ENCODE peak calls at places on chromosomes 7 and 10, in nine cellular contexts. Y, Q, S, R, C, E, J, K and D are unnamed samples.

GRCh38 chr10:30529373-30529998 is 95.5 kb downstream of the MAP3K8 start:
- DNase-seq in Y (no peak), Q (peak), S (no peak), R (peak), C (no peak), E (peak), J (no peak), K (no peak), D (no peak)

GRCh38 chr7:939843-940242 is 14.6 kb downstream of the ADAP1 start:
- DNase-seq in Y (no peak), Q (no peak), S (no peak), R (no peak), C (no peak), E (no peak), J (no peak), K (no peak), D (no peak)

GRCh38 chr7:54967384-54967783 is 51.4 kb upstream of the EGFR start:
- DNase-seq in Y (no peak), Q (no peak), S (no peak), R (no peak), C (peak), E (no peak), J (peak), K (no peak), D (no peak)

GRCh38 chr7:80054356-80054755 is 80.3 kb upstream of the GNAI1 start:
- DNase-seq in Y (no peak), Q (no peak), S (no peak), R (no peak), C (peak), E (no peak), J (peak), K (no peak), D (no peak)

GRCh38 chr7:19919156-19920085 is 146.0 kb upstream of the TMEM196 start:
- DNase-seq in Y (no peak), Q (no peak), S (no peak), R (no peak), C (no peak), E (no peak), J (peak), K (no peak), D (no peak)

GRCh38 chr10:44262551-44263251 is 122.2 kb downstream of the CXCL12 start:
- DNase-seq in Y (no peak), Q (no peak), S (no peak), R (no peak), C (no peak), E (no peak), J (no peak), K (no peak), D (no peak)

GRCh38 chr7:11609071-11609470 is 222.9 kb downstream of the THSD7A start:
- DNase-seq in Y (no peak), Q (no peak), S (no peak), R (no peak), C (no peak), E (no peak), J (no peak), K (no peak), D (no peak)

GRCh38 chr7:4212376-4212775 is 469.7 kb upstream of the FOXK1 start:
- DNase-seq in Y (no peak), Q (no peak), S (no peak), R (no peak), C (no peak), E (no peak), J (no peak), K (no peak), D (no peak)

GRCh38 chr10:132826524-132827422 is 40.8 kb upstream of the NKX6-2 start:
- DNase-seq in Y (no peak), Q (no peak), S (no peak), R (peak), C (no peak), E (no peak), J (no peak), K (no peak), D (no peak)

GRCh38 chr7:44121761-44122420 is 1.5 kb downstream of the POLD2 start:
- DNase-seq in Y (no peak), Q (no peak), S (no peak), R (no peak), C (no peak), E (no peak), J (no peak), K (no peak), D (no peak)

GRCh38 chr10:126459878-126460481 is 71.7 kb upstream of the ADAM12 start:
- DNase-seq in Y (no peak), Q (no peak), S (no peak), R (no peak), C (peak), E (no peak), J (peak), K (no peak), D (no peak)

GRCh38 chr7:99386584-99387238 is 12.2 kb downstream of the ARPC1B start:
- DNase-seq in Y (no peak), Q (no peak), S (no peak), R (no peak), C (no peak), E (no peak), J (no peak), K (no peak), D (no peak)

GRCh38 chr10:78338717-78339116 is 305.1 kb downstream of the RPS24 start:
- DNase-seq in Y (no peak), Q (no peak), S (peak), R (no peak), C (no peak), E (no peak), J (no peak), K (no peak), D (no peak)

GRCh38 chr10:117420768-117421167 is 45.5 kb upstream of the PDZD8 start:
- DNase-seq in Y (no peak), Q (no peak), S (no peak), R (no peak), C (no peak), E (no peak), J (no peak), K (no peak), D (no peak)

GRCh38 chr7:49717547-49717946 is 55.9 kb upstream of the VWC2 start:
- DNase-seq in Y (no peak), Q (no peak), S (no peak), R (no peak), C (no peak), E (no peak), J (no peak), K (no peak), D (no peak)

GRCh38 chr10:125788156-125789034 is 12.8 kb upstream of the MMP21 start:
- DNase-seq in Y (no peak), Q (no peak), S (no peak), R (no peak), C (no peak), E (no peak), J (no peak), K (no peak), D (no peak)

GRCh38 chr10:116769791-116770190 is 27.4 kb upstream of the HSPA12A start:
- DNase-seq in Y (no peak), Q (no peak), S (peak), R (no peak), C (no peak), E (no peak), J (peak), K (no peak), D (no peak)

GRCh38 chr7:140127360-140128127 is 49.2 kb downstream of the KDM7A start:
- DNase-seq in Y (no peak), Q (no peak), S (no peak), R (no peak), C (no peak), E (no peak), J (no peak), K (no peak), D (no peak)

GRCh38 chr10:132329565-132330485 is 2.2 kb upstream of the LRRC27 start:
- DNase-seq in Y (no peak), Q (no peak), S (no peak), R (no peak), C (no peak), E (no peak), J (peak), K (no peak), D (no peak)

GRCh38 chr7:14899065-14899464 is 3.5 kb downstream of the DGKB start:
- DNase-seq in Y (no peak), Q (no peak), S (no peak), R (no peak), C (no peak), E (no peak), J (peak), K (no peak), D (no peak)

GRCh38 chr7:105454058-105454739 is 65.5 kb upstream of the SRPK2 start:
- DNase-seq in Y (no peak), Q (no peak), S (no peak), R (no peak), C (peak), E (no peak), J (peak), K (no peak), D (no peak)

GRCh38 chr10:29243750-29244149 is 45.1 kb upstream of the LYZL1 start:
- DNase-seq in Y (no peak), Q (no peak), S (no peak), R (no peak), C (peak), E (peak), J (no peak), K (no peak), D (no peak)

GRCh38 chr7:2954433-2954853 is 89.2 kb downstream of the CARD11 start:
- DNase-seq in Y (no peak), Q (no peak), S (no peak), R (no peak), C (no peak), E (peak), J (no peak), K (no peak), D (no peak)

GRCh38 chr10:95382174-95382573 is 91.4 kb upstream of the PDLIM1 start:
- DNase-seq in Y (no peak), Q (no peak), S (no peak), R (no peak), C (no peak), E (no peak), J (no peak), K (no peak), D (no peak)

GRCh38 chr10:43962346-43963191 is 313.9 kb upstream of the ZNF32 start:
- DNase-seq in Y (no peak), Q (no peak), S (peak), R (no peak), C (no peak), E (no peak), J (peak), K (no peak), D (no peak)

GRCh38 chr10:65518379-65518778 is 1407.5 kb upstream of the LRRTM3 start:
- DNase-seq in Y (no peak), Q (no peak), S (no peak), R (no peak), C (peak), E (no peak), J (peak), K (no peak), D (no peak)

GRCh38 chr7:139094596-139094995 is 14.9 kb downstream of the ZC3HAV1 start:
- DNase-seq in Y (no peak), Q (no peak), S (peak), R (no peak), C (no peak), E (no peak), J (no peak), K (no peak), D (no peak)

GRCh38 chr10:21511931-21512330 is 13.6 kb downstream of the SKIDA1 start:
- DNase-seq in Y (no peak), Q (no peak), S (no peak), R (no peak), C (no peak), E (no peak), J (no peak), K (no peak), D (no peak)

GRCh38 chr10:28367865-28368541 is 65.1 kb upstream of the MPP7 start:
- DNase-seq in Y (no peak), Q (peak), S (no peak), R (no peak), C (peak), E (no peak), J (no peak), K (no peak), D (no peak)

GRCh38 chr10:80582561-80582960 is 44.9 kb downstream of the SH2D4B start:
- DNase-seq in Y (no peak), Q (no peak), S (no peak), R (no peak), C (no peak), E (no peak), J (no peak), K (no peak), D (no peak)

GRCh38 chr7:114502454-114503254 is 88.0 kb downstream of the FOXP2 start:
- DNase-seq in Y (no peak), Q (no peak), S (no peak), R (no peak), C (peak), E (no peak), J (peak), K (no peak), D (no peak)

DNA sequence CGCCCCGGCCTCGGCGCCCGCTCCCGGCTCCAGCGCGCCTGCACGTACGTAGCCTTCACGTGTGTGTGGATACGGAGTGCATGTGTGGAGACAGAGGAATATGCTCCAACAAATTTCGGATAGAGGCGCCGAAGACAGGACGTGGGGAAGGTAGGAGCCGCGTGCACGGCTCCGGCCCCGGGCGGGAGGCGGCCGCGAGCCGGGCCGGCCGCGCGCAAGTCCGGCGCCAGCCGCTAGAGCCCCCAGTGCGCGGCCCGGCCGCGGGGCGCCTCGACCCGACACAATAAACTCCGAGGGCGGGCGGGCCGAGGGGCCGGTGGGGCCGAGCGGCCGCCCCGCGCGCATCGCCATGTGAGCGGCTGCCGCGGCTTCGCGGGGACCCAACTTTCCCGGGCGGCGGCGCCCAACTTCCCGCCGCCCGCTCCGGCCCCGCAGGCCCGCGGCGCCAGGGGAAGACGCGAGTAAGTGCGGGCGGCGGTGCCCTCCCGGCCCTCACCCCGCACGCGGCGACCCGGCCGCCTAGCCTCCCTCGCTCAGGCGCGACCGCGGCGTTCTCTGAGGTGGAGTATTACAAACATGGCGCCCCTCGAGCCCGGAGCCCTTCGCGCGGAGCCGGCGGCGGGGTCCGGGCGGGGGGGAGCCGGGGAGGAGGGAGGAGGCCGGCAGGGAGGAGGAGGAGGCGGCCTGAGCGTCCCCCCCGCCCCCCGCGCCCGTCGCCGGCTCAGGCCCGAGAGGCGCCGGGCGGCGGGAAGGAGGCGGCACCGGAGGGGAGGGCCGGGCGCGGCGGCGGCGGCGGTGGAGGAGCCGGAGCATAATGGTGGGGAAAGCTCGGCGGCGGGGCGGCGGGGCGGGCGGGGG is at the start of gene ZMYND11:
- DNase-seq in Y (peak), Q (peak), S (peak), R (peak), C (peak), E (peak), J (peak), K (peak), D (peak)
- TF ChIP-seq CTCF in Y (no peak), Q (no peak), S (peak), R (peak), C (no peak), E (no peak), J (no peak), K (no peak), D (peak)

DNA sequence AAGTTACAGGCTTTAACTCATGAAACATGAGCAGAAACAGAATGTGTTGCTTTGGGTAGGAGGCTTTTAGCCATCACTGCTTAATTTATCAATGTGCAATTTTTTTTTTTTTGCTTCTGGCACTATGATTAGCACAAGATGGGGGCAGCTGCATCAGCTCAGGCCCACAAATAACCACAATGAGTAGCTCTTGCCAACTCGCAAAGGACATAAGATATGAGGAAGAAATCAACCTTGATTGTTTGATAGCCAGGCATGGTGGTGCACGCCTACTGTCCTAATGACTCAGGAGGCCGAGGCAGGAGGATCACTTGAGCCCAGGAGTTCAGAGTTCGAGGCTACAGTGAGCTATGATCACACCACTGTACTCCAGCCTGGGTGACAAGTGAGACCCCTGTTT is 12.3 kb downstream of the NOD1 start:
- DNase-seq in Y (no peak), Q (no peak), S (no peak), R (no peak), C (peak), E (no peak), J (peak), K (no peak), D (no peak)
- TF ChIP-seq CTCF in Y (no peak), Q (no peak), S (no peak), R (no peak), C (no peak), E (no peak), J (no peak), K (no peak), D (no peak)

DNA sequence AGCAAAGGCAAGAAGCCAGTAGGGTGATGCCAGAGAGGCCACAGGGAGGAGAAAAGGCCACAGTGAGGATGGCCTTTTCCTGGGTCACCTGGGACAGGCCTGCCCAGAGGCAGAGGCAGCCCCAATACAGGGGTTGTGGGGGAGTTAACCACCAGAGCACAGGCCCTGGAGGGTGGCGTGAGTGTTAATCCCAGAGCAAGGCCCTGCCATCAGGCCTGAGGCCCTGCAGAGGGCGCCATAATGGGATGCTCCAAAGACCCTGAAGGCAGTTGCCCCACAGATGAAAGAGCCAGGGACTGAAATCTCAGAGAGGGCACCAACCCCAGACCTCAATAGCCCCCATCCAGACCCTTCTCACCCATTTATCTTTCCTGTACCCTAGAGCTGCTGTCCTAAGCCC is 23.9 kb downstream of the SLC13A4 start:
- DNase-seq in Y (no peak), Q (no peak), S (no peak), R (no peak), C (no peak), E (peak), J (no peak), K (no peak), D (no peak)
- TF ChIP-seq CTCF in Y (peak), Q (no peak), S (no peak), R (no peak), C (peak), E (peak), J (no peak), K (no peak), D (no peak)

DNA sequence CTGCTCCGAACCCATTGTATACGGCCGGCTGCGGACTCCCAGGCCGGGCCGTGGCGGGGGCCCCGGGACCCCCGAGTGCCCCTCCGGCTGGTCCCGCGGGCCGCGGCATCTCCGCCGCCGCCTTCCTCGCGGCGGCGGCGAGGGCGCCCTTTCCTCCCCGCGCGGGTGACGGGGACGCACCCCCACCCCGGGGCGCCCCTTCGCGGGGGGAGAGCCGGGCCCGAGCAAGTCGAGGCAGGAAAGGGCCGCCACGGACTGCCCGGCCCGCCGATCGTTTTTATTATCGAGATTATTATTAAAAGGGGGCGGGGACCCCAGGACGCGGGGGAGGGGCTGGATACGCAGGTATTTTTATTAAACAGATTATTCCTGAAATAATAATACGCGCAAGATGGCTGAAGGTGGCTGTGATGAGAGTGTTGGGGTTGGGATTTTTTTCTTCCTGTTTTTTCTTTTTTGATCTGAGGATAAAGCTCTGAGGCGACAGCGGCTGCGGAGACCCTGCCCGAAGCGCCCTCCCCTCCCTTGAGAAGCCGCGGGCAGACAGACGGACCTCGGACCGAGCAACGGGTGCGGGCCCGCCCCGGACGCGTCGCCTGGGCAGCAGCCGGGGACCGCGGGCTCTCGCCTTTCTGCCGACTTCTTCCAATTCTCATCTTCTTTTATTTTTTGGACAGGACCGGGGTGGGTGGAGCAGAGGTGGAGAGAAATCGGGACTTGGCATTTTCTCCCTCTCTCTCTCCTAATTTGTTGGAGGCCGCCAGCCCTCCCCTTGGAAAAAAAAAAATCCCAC is 1.5 kb upstream of the TRIM8 start:
- DNase-seq in Y (peak), Q (no peak), S (peak), R (peak), C (peak), E (peak), J (no peak), K (no peak), D (peak)
- TF ChIP-seq CTCF in Y (no peak), Q (no peak), S (peak), R (no peak), C (no peak), E (no peak), J (no peak), K (no peak), D (no peak)